ENCODE peak calls at places on chromosomes 11 and 22, in four cellular contexts. N is tibial nerve, K is cardiac fibroblast, I is mammary epithelial cell. U is an unnamed sample.

GRCh38 chr11:108218912-108219783 is 3.3 kb downstream of the NPAT start:
- DNase-seq in N (no peak), K (no peak), I (no peak), U (no peak)

GRCh38 chr11:124747406-124748099 is 4.5 kb downstream of the VSIG2 start:
- DNase-seq in N (no peak), K (no peak), I (no peak), U (no peak)

GRCh38 chr11:105000167-105000566 is 22.8 kb downstream of the CASP5 start:
- DNase-seq in N (no peak), K (peak; percentile 20), I (peak; percentile 8), U (no peak)

GRCh38 chr22:27768027-27768640 is 33.4 kb downstream of the MN1 start:
- DNase-seq in N (no peak), K (no peak), I (no peak), U (no peak)

GRCh38 chr11:111535281-111535680 is 5.2 kb upstream of the LAYN start:
- DNase-seq in N (no peak), K (no peak), I (no peak), U (no peak)

GRCh38 chr11:63445720-63446119 is 45.2 kb downstream of the PLAAT5 start:
- DNase-seq in N (no peak), K (peak; percentile 60), I (peak; percentile 63), U (no peak)

GRCh38 chr11:35352107-35352888 is 67.1 kb downstream of the SLC1A2 start:
- DNase-seq in N (no peak), K (peak; percentile 70), I (peak; percentile 73), U (no peak)

GRCh38 chr22:42834177-42834949 is 22.7 kb downstream of the ARFGAP3 start:
- DNase-seq in N (no peak), K (no peak), I (no peak), U (no peak)

GRCh38 chr11:58739725-58740430 is 8.1 kb upstream of the GLYAT start:
- DNase-seq in N (no peak), K (peak; percentile 2), I (peak; percentile 44), U (no peak)

DNA sequence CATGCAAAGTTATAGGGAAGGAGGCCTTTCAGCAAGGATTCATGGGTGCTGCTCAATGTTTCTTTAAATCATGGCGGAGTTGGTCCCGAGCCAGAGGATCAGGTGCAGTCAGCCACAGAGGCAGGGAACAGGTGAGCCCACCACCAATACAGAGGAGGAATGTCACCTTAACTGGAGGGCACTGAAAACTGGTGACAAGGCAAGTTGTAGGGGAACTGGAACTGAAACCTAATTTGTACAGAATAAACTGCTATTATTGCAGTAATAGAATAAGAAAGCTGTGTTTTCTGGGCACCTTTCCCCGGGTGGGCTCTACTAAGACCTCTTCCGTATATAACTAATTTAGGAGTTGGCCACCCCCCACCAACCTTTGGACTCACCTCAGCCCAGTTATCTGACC is 296.0 kb upstream of the NARS2 start:
- DNase-seq in N (no peak), K (no peak), I (no peak), U (no peak)
- TF ChIP-seq CTCF in N (no peak), K (no peak), I (no peak), U (no peak)

DNA sequence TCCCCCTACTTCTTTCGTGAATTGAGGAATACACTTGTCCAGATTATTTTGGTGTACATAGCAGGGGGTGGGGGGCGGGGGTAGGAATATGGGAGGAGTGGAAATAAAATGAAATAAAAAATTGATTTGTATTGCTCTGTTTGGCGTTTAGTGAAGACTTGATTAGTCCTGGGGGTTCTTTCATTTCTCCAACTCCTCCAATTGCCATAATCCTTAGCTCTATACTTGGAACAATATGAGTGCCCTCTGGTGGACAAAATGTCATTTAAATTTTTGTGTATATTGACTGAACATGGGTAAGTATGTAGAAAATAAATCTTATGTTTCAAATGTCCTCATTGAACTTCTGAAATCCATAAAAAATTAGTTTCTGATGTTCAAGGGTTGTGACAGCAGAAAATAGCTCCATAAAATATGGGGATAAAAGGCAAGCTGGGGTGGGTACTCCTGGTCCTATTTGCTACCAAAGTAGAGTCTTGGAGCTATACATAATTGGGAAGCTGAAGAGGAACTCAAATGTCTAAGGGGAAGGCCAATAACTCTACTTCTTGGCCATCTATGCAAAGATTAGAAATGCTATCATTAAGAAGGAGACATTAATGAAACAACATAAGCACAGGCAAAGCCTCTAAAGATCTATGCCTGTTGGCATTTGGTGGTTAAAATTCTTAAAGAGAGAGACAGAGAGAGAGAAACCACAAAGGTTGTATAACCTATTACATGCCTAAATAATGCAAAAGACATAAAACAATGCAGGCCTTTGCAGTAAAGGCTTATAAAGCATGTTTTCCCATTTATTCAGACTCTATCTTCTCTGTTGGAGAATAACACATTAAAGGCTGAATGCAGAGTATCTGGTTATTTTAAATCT is 421.6 kb downstream of the METTL15 start:
- DNase-seq in N (peak; percentile 10), K (peak; percentile 88), I (peak; percentile 42), U (no peak)
- TF ChIP-seq CTCF in N (no peak), K (peak; percentile 30), I (peak; percentile 41), U (peak; percentile 85)

DNA sequence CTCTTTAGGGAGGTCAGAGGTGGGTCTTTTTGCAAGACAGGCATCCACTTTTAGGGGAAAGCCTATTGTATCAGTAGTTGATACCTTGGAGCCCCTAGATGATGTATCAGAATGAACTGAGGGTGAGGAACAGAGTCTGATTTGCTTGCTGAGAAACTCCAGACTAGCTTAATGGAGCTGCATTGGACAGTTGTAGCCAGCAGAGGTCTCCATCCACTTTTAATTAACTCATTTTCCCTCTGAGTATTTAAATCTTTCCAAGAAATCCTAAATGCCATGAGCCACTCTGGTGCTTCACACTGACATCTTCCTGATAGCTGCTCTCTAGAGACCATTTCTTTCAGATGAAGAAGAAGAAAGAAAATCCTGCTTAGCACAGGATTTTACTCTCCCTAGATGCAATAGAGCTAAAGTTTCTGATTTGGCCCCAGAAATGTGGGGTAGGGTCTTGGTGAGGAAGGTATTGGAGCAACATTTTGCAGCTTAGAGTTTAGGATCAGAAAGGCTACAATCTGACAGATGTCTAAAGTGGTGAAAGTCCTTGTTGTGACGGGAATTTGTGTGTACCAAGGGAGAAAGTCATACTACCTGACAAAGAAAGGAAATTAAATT is 38.0 kb downstream of the EXT2 start:
- DNase-seq in N (peak; percentile 19), K (peak; percentile 68), I (no peak), U (no peak)
- TF ChIP-seq CTCF in N (peak; percentile 54), K (peak; percentile 65), I (peak; percentile 65), U (peak; percentile 87)

GRCh38 chr11:18737642-18738041 is 11.7 kb upstream of the IGSF22 start:
- DNase-seq in N (no peak), K (no peak), I (no peak), U (peak; percentile 76)

GRCh38 chr11:18736590-18737148 is 10.7 kb upstream of the IGSF22 start:
- DNase-seq in N (no peak), K (no peak), I (no peak), U (no peak)

GRCh38 chr11:18743365-18743764 is 17.4 kb upstream of the IGSF22 start:
- DNase-seq in N (no peak), K (no peak), I (no peak), U (no peak)

GRCh38 chr11:18741783-18742182 is 15.8 kb upstream of the IGSF22 start:
- DNase-seq in N (no peak), K (no peak), I (no peak), U (no peak)

DNA sequence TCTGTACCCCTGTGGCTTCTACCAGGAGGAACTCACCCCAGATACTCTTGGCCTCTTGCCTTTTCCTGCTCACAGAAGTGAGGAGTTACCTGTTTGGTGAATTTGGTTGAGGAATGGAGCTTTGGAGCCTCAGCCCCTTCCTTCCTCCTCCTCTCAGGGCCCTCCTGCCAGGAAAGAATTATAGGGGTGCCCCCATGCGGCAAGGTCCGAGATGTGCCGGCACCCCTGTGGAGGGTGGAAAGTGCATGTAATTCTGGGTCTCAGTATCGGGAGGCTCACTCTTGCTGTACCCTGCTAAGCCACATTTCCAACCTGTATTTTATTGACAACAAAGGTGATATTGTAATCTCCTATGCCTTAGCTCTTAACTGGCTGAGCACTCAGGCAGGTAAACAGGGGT is 13.7 kb upstream of the IGSF22 start:
- DNase-seq in N (no peak), K (no peak), I (no peak), U (no peak)
- TF ChIP-seq CTCF in N (no peak), K (no peak), I (no peak), U (no peak)

DNA sequence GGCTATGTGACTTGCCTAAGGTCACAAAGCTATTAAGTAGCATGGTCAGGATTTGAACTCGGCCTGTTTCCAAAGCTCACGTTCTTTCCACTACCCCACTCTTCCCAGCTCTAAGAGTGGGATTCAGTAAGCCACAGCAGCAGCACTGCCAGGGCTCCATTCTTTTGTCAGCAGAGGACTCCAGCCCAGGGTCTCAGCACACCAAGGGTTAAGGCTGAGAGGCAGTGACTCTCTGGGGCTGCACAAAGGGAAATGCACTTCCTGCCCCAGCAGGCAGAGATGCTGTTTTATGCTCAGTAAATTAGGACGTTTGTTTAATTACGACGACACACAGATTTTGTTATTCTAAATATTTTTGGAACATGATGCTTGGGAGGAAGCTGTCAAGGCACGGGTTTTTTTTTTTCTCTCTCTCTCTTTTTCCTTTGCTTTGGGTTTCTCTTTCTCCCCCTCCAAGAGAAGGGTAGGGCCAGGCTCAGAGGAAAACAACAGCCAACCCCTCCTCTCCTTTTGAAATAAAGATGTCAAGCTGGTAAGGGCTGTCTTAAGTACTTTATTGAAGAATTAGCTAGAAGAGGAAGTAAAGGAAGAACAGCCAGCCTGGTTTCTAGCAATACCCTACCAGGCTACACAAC is 2.9 kb downstream of the MYH9 start:
- DNase-seq in N (no peak), K (peak; percentile 51), I (no peak), U (no peak)
- TF ChIP-seq CTCF in N (no peak), K (peak; percentile 1), I (no peak), U (peak; percentile 30)

DNA sequence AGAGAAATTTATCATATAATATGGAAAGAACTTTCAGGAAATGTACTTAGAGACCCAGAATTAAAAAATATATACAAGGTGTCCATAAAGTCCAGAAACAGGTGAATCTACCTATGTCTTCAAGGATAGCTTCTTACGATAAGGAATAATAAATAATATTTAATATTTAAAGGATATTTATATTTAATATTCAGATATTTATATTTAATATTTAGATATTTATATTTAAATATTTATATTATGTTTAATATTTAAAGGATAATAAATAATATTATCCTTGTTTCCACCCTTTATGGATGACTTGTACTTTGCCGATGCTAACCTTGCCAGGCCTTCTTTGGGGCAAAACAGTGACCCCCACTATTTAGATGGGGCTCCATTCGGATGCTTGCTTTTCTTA is 169.5 kb upstream of the CADM1 start:
- DNase-seq in N (no peak), K (no peak), I (no peak), U (no peak)
- TF ChIP-seq CTCF in N (no peak), K (no peak), I (no peak), U (no peak)